ENCODE peak calls at places on chromosomes 6 and 20, in six cellular contexts. V is lower lobe of right lung, G is choroid plexus epithelial cell, I is NCI-H1436, L is fibroblast of villous mesenchyme, O is AG20443. E is an unnamed sample.

GRCh38 chr6:146408583-146408982 is 135.1 kb upstream of the RAB32 start:
- DNase-seq in V (no peak), G (no peak), I (no peak), L (no peak), O (no peak), E (no peak)

GRCh38 chr6:36888654-36889481 is 3.1 kb downstream of the C6orf89 start:
- DNase-seq in V (no peak), G (no peak), I (no peak), L (no peak), O (no peak), E (no peak)

GRCh38 chr6:146200136-146200708 is 171.4 kb downstream of the GRM1 start:
- DNase-seq in V (no peak), G (peak), I (no peak), L (no peak), O (no peak), E (no peak)

GRCh38 chr6:112946051-112946450 is 598.9 kb downstream of the RFPL4B start:
- DNase-seq in V (no peak), G (peak), I (no peak), L (peak), O (no peak), E (peak)

GRCh38 chr6:163718537-163718936 is 304.0 kb downstream of the QKI start:
- DNase-seq in V (no peak), G (no peak), I (no peak), L (no peak), O (no peak), E (no peak)

GRCh38 chr6:15929685-15930084 is 199.2 kb upstream of the MYLIP start:
- DNase-seq in V (no peak), G (no peak), I (no peak), L (no peak), O (no peak), E (peak)

GRCh38 chr6:100289285-100289684 is 175.4 kb downstream of the SIM1 start:
- DNase-seq in V (no peak), G (no peak), I (no peak), L (no peak), O (no peak), E (no peak)

GRCh38 chr6:38973178-38974057 is 75.2 kb upstream of the GLP1R start:
- DNase-seq in V (no peak), G (peak), I (peak), L (peak), O (peak), E (peak)

GRCh38 chr6:31075528-31075927 is 36.8 kb downstream of the C6orf15 start:
- DNase-seq in V (no peak), G (peak), I (no peak), L (peak), O (no peak), E (peak)

GRCh38 chr6:155174576-155175174 is 89.1 kb upstream of the CLDN20 start:
- DNase-seq in V (no peak), G (peak), I (peak), L (peak), O (peak), E (peak)

GRCh38 chr6:35047265-35048011 is 93.7 kb downstream of the TCP11 start:
- DNase-seq in V (no peak), G (peak), I (no peak), L (peak), O (peak), E (peak)

GRCh38 chr6:157830354-157831017 is 7.4 kb downstream of the SNX9 start:
- DNase-seq in V (no peak), G (no peak), I (no peak), L (no peak), O (no peak), E (no peak)

GRCh38 chr20:11178946-11179654 is 505.3 kb upstream of the JAG1 start:
- DNase-seq in V (no peak), G (peak), I (no peak), L (no peak), O (peak), E (peak)

GRCh38 chr20:34604980-34605788 is 46.7 kb downstream of the MAP1LC3A start:
- DNase-seq in V (no peak), G (peak), I (no peak), L (peak), O (peak), E (no peak)

GRCh38 chr6:44675449-44675848 is 287.9 kb downstream of the CDC5L start:
- DNase-seq in V (no peak), G (no peak), I (no peak), L (no peak), O (no peak), E (no peak)

GRCh38 chr20:53931597-53931996 is 138.8 kb downstream of the BCAS1 start:
- DNase-seq in V (no peak), G (no peak), I (no peak), L (no peak), O (no peak), E (no peak)

GRCh38 chr6:135920689-135921088 is 69.2 kb downstream of the PDE7B start:
- DNase-seq in V (no peak), G (no peak), I (no peak), L (peak), O (no peak), E (no peak)

GRCh38 chr6:9646346-9647042 is 768.4 kb downstream of the TFAP2A start:
- DNase-seq in V (no peak), G (peak), I (no peak), L (peak), O (peak), E (peak)

GRCh38 chr6:131136021-131136847 is 967 bp downstream of the AKAP7 start:
- DNase-seq in V (no peak), G (peak), I (no peak), L (peak), O (peak), E (peak)

GRCh38 chr20:48926267-48926666 is 4.8 kb downstream of the ARFGEF2 start:
- DNase-seq in V (no peak), G (no peak), I (no peak), L (no peak), O (no peak), E (no peak)